ENCODE peak calls at places on chromosomes 11 and 22, in eight cellular contexts. One of them, this sample, is unnamed.

GRCh38 chr11:73184953-73185671 is 33.0 kb upstream of the P2RY2 start:
- DNase-seq in effector CD4-positive, alpha-beta T cell: peak; percentile 21
- DNase-seq in mesendoderm: peak; percentile 64
- DNase-seq in NCI-H2107: peak; percentile 36
- DNase-seq in GM06990: peak; percentile 61
- DNase-seq in dermis microvascular lymphatic vessel endothelial cell: peak; percentile 39
- DNase-seq in neural crest cell: peak; percentile 58
- DNase-seq in NCI-H1092: peak; percentile 52
- DNase-seq in this sample: peak; percentile 17

GRCh38 chr11:93791493-93791892 is 7.4 kb downstream of the MED17 start:
- DNase-seq in neural crest cell: no peak
- DNase-seq in GM06990: no peak
- DNase-seq in dermis microvascular lymphatic vessel endothelial cell: no peak
- DNase-seq in effector CD4-positive, alpha-beta T cell: no peak
- DNase-seq in NCI-H2107: no peak
- DNase-seq in NCI-H1092: no peak
- DNase-seq in mesendoderm: no peak
- DNase-seq in this sample: no peak

GRCh38 chr22:47606426-47606825 is 844.0 kb downstream of the TBC1D22A start:
- DNase-seq in NCI-H1092: no peak
- DNase-seq in mesendoderm: no peak
- DNase-seq in dermis microvascular lymphatic vessel endothelial cell: no peak
- DNase-seq in GM06990: no peak
- DNase-seq in neural crest cell: no peak
- DNase-seq in effector CD4-positive, alpha-beta T cell: no peak
- DNase-seq in NCI-H2107: no peak
- DNase-seq in this sample: no peak

GRCh38 chr11:81870066-81870412 is 863.6 kb downstream of the FAM181B start:
- DNase-seq in dermis microvascular lymphatic vessel endothelial cell: no peak
- DNase-seq in NCI-H2107: no peak
- DNase-seq in GM06990: no peak
- DNase-seq in mesendoderm: no peak
- DNase-seq in effector CD4-positive, alpha-beta T cell: no peak
- DNase-seq in neural crest cell: no peak
- DNase-seq in NCI-H1092: no peak
- DNase-seq in this sample: no peak

GRCh38 chr22:45429921-45430775 is 16.7 kb downstream of the RIBC2 start:
- DNase-seq in effector CD4-positive, alpha-beta T cell: no peak
- DNase-seq in neural crest cell: no peak
- DNase-seq in NCI-H2107: no peak
- DNase-seq in mesendoderm: no peak
- DNase-seq in GM06990: no peak
- DNase-seq in NCI-H1092: no peak
- DNase-seq in dermis microvascular lymphatic vessel endothelial cell: no peak
- DNase-seq in this sample: no peak

GRCh38 chr11:61082161-61082870 is 20.0 kb upstream of the CD5 start:
- DNase-seq in NCI-H2107: no peak
- DNase-seq in dermis microvascular lymphatic vessel endothelial cell: no peak
- DNase-seq in mesendoderm: no peak
- DNase-seq in effector CD4-positive, alpha-beta T cell: no peak
- DNase-seq in neural crest cell: no peak
- DNase-seq in NCI-H1092: no peak
- DNase-seq in GM06990: no peak
- DNase-seq in this sample: no peak

GRCh38 chr11:2924821-2925675 is 4.2 kb downstream of the PHLDA2 start:
- DNase-seq in neural crest cell: no peak
- DNase-seq in NCI-H1092: no peak
- DNase-seq in NCI-H2107: no peak
- DNase-seq in mesendoderm: no peak
- DNase-seq in effector CD4-positive, alpha-beta T cell: no peak
- DNase-seq in GM06990: no peak
- DNase-seq in dermis microvascular lymphatic vessel endothelial cell: no peak
- DNase-seq in this sample: no peak

GRCh38 chr22:46673677-46674236 is 53.6 kb downstream of the GRAMD4 start:
- DNase-seq in NCI-H2107: no peak
- DNase-seq in dermis microvascular lymphatic vessel endothelial cell: no peak
- DNase-seq in neural crest cell: no peak
- DNase-seq in NCI-H1092: no peak
- DNase-seq in effector CD4-positive, alpha-beta T cell: no peak
- DNase-seq in GM06990: no peak
- DNase-seq in mesendoderm: no peak
- DNase-seq in this sample: no peak

GRCh38 chr11:69599502-69599901 is 41.5 kb upstream of the CCND1 start:
- DNase-seq in dermis microvascular lymphatic vessel endothelial cell: no peak
- DNase-seq in effector CD4-positive, alpha-beta T cell: no peak
- DNase-seq in NCI-H1092: no peak
- DNase-seq in NCI-H2107: no peak
- DNase-seq in mesendoderm: no peak
- DNase-seq in GM06990: no peak
- DNase-seq in neural crest cell: no peak
- DNase-seq in this sample: no peak

GRCh38 chr11:68461284-68461861 is 821 bp downstream of the PPP6R3 start:
- DNase-seq in effector CD4-positive, alpha-beta T cell: no peak
- DNase-seq in NCI-H1092: no peak
- DNase-seq in mesendoderm: peak; percentile 81
- DNase-seq in NCI-H2107: no peak
- DNase-seq in GM06990: no peak
- DNase-seq in dermis microvascular lymphatic vessel endothelial cell: no peak
- DNase-seq in neural crest cell: no peak
- DNase-seq in this sample: peak; percentile 14

GRCh38 chr11:94574193-94574961 is 7.2 kb downstream of the PIWIL4 start:
- DNase-seq in dermis microvascular lymphatic vessel endothelial cell: no peak
- DNase-seq in GM06990: no peak
- DNase-seq in effector CD4-positive, alpha-beta T cell: no peak
- DNase-seq in NCI-H1092: no peak
- DNase-seq in NCI-H2107: no peak
- DNase-seq in mesendoderm: no peak
- DNase-seq in neural crest cell: no peak
- DNase-seq in this sample: no peak

GRCh38 chr11:72048718-72049460 is 31.5 kb downstream of the NUMA1 start:
- DNase-seq in dermis microvascular lymphatic vessel endothelial cell: no peak
- DNase-seq in neural crest cell: no peak
- DNase-seq in NCI-H1092: no peak
- DNase-seq in effector CD4-positive, alpha-beta T cell: no peak
- DNase-seq in NCI-H2107: no peak
- DNase-seq in GM06990: no peak
- DNase-seq in mesendoderm: peak; percentile 26
- DNase-seq in this sample: no peak

GRCh38 chr11:46127150-46127638 is 5.9 kb upstream of the PHF21A start:
- DNase-seq in neural crest cell: no peak
- DNase-seq in effector CD4-positive, alpha-beta T cell: peak; percentile 28
- DNase-seq in NCI-H2107: no peak
- DNase-seq in GM06990: no peak
- DNase-seq in NCI-H1092: no peak
- DNase-seq in dermis microvascular lymphatic vessel endothelial cell: no peak
- DNase-seq in mesendoderm: peak; percentile 75
- DNase-seq in this sample: peak; percentile 63

GRCh38 chr11:83836883-83837654 is 550.9 kb upstream of the CCDC90B start:
- DNase-seq in NCI-H1092: no peak
- DNase-seq in neural crest cell: peak; percentile 39
- DNase-seq in GM06990: no peak
- DNase-seq in dermis microvascular lymphatic vessel endothelial cell: peak; percentile 15
- DNase-seq in mesendoderm: peak; percentile 83
- DNase-seq in effector CD4-positive, alpha-beta T cell: no peak
- DNase-seq in NCI-H2107: peak; percentile 6
- DNase-seq in this sample: no peak

GRCh38 chr11:19187101-19187500 is 14.7 kb downstream of the CSRP3 start:
- DNase-seq in mesendoderm: no peak
- DNase-seq in dermis microvascular lymphatic vessel endothelial cell: no peak
- DNase-seq in neural crest cell: no peak
- DNase-seq in NCI-H1092: no peak
- DNase-seq in NCI-H2107: no peak
- DNase-seq in effector CD4-positive, alpha-beta T cell: no peak
- DNase-seq in GM06990: no peak
- DNase-seq in this sample: no peak

GRCh38 chr11:67646535-67647336 is 3.8 kb downstream of the ACY3 start:
- DNase-seq in NCI-H2107: no peak
- DNase-seq in effector CD4-positive, alpha-beta T cell: no peak
- DNase-seq in neural crest cell: no peak
- DNase-seq in GM06990: peak; percentile 93
- DNase-seq in mesendoderm: no peak
- DNase-seq in NCI-H1092: no peak
- DNase-seq in dermis microvascular lymphatic vessel endothelial cell: no peak
- DNase-seq in this sample: no peak

GRCh38 chr22:41826430-41827383 is 6.2 kb upstream of the SREBF2 start:
- DNase-seq in NCI-H1092: no peak
- DNase-seq in NCI-H2107: no peak
- DNase-seq in dermis microvascular lymphatic vessel endothelial cell: no peak
- DNase-seq in GM06990: no peak
- DNase-seq in neural crest cell: no peak
- DNase-seq in mesendoderm: no peak
- DNase-seq in effector CD4-positive, alpha-beta T cell: no peak
- DNase-seq in this sample: no peak

GRCh38 chr11:125451400-125452124 is 44.5 kb downstream of the FEZ1 start:
- DNase-seq in NCI-H1092: peak; percentile 28
- DNase-seq in GM06990: no peak
- DNase-seq in NCI-H2107: no peak
- DNase-seq in mesendoderm: peak; percentile 89
- DNase-seq in effector CD4-positive, alpha-beta T cell: no peak
- DNase-seq in neural crest cell: peak; percentile 69
- DNase-seq in dermis microvascular lymphatic vessel endothelial cell: peak; percentile 10
- DNase-seq in this sample: no peak

GRCh38 chr22:30720263-30720837 is 25.7 kb downstream of the OSBP2 start:
- DNase-seq in GM06990: no peak
- DNase-seq in NCI-H2107: no peak
- DNase-seq in mesendoderm: no peak
- DNase-seq in neural crest cell: no peak
- DNase-seq in NCI-H1092: no peak
- DNase-seq in effector CD4-positive, alpha-beta T cell: no peak
- DNase-seq in dermis microvascular lymphatic vessel endothelial cell: peak; percentile 55
- DNase-seq in this sample: no peak

GRCh38 chr22:38863531-38864131 is 8.4 kb downstream of the CBX6 start:
- DNase-seq in effector CD4-positive, alpha-beta T cell: no peak
- DNase-seq in NCI-H1092: no peak
- DNase-seq in dermis microvascular lymphatic vessel endothelial cell: no peak
- DNase-seq in mesendoderm: no peak
- DNase-seq in GM06990: no peak
- DNase-seq in NCI-H2107: no peak
- DNase-seq in neural crest cell: no peak
- DNase-seq in this sample: no peak

GRCh38 chr11:92240946-92241345 is 16.3 kb downstream of the FAT3 start:
- DNase-seq in dermis microvascular lymphatic vessel endothelial cell: no peak
- DNase-seq in NCI-H1092: no peak
- DNase-seq in neural crest cell: no peak
- DNase-seq in GM06990: no peak
- DNase-seq in NCI-H2107: no peak
- DNase-seq in effector CD4-positive, alpha-beta T cell: no peak
- DNase-seq in mesendoderm: peak; percentile 70
- DNase-seq in this sample: no peak

GRCh38 chr22:19449422-19449767 is 1.9 kb upstream of the C22orf39 start:
- DNase-seq in NCI-H1092: no peak
- DNase-seq in mesendoderm: no peak
- DNase-seq in neural crest cell: no peak
- DNase-seq in effector CD4-positive, alpha-beta T cell: no peak
- DNase-seq in NCI-H2107: no peak
- DNase-seq in GM06990: no peak
- DNase-seq in dermis microvascular lymphatic vessel endothelial cell: no peak
- DNase-seq in this sample: no peak

GRCh38 chr11:69310934-69311766 is 17.2 kb downstream of the MYEOV start:
- DNase-seq in mesendoderm: no peak
- DNase-seq in dermis microvascular lymphatic vessel endothelial cell: no peak
- DNase-seq in NCI-H1092: no peak
- DNase-seq in GM06990: no peak
- DNase-seq in NCI-H2107: no peak
- DNase-seq in neural crest cell: no peak
- DNase-seq in effector CD4-positive, alpha-beta T cell: no peak
- DNase-seq in this sample: no peak

GRCh38 chr22:43847376-43848289 is 14.7 kb downstream of the SULT4A1 start:
- DNase-seq in GM06990: no peak
- DNase-seq in mesendoderm: no peak
- DNase-seq in NCI-H1092: no peak
- DNase-seq in dermis microvascular lymphatic vessel endothelial cell: no peak
- DNase-seq in NCI-H2107: no peak
- DNase-seq in neural crest cell: no peak
- DNase-seq in effector CD4-positive, alpha-beta T cell: no peak
- DNase-seq in this sample: no peak

GRCh38 chr11:100980156-100980555 is 149.5 kb downstream of the PGR start:
- DNase-seq in mesendoderm: peak; percentile 59
- DNase-seq in neural crest cell: no peak
- DNase-seq in NCI-H1092: no peak
- DNase-seq in dermis microvascular lymphatic vessel endothelial cell: no peak
- DNase-seq in effector CD4-positive, alpha-beta T cell: no peak
- DNase-seq in GM06990: no peak
- DNase-seq in NCI-H2107: no peak
- DNase-seq in this sample: no peak